ENCODE peak calls at places on chromosome 12, in ten cellular contexts. X is HCT116, V is PC-3, C is astrocyte, M is OCI-LY7, K is H9, L is GM12878, W is fibroblast of lung, N is SK-N-SH, R is endothelial cell of umbilical vein. H is an unnamed sample.
A peak's percentile ranks its signal among the peaks of the same experiment; 100 is the strongest.

GRCh38 chr12:107109726-107110518 is 16.6 kb upstream of the CRY1 start:
- DNase-seq in X (no peak), V (no peak), C (peak; percentile 32), M (no peak), K (no peak), L (no peak), W (peak; percentile 51), N (no peak), R (no peak), H (no peak)

GRCh38 chr12:92574046-92574783 is 128.6 kb upstream of the PLEKHG7 start:
- DNase-seq in X (peak; percentile 27), V (peak; percentile 69), C (peak; percentile 22), M (peak; percentile 46), K (peak; percentile 71), L (no peak), W (peak; percentile 30), N (no peak), R (peak; percentile 24), H (peak; percentile 24)

GRCh38 chr12:120252071-120252906 is 13.2 kb downstream of the PXN start:
- DNase-seq in X (no peak), V (no peak), C (no peak), M (no peak), K (no peak), L (no peak), W (no peak), N (no peak), R (peak; percentile 1), H (no peak)

GRCh38 chr12:46831335-46832083 is 5.7 kb upstream of the SLC38A4 start:
- DNase-seq in X (no peak), V (no peak), C (no peak), M (no peak), K (peak; percentile 57), L (no peak), W (peak; percentile 7), N (peak; percentile 16), R (no peak), H (peak; percentile 59)

GRCh38 chr12:93408813-93409212 is 31.1 kb downstream of the NUDT4 start:
- DNase-seq in X (no peak), V (no peak), C (no peak), M (no peak), K (no peak), L (no peak), W (no peak), N (no peak), R (no peak), H (no peak)

GRCh38 chr12:131586761-131587160 is 124.1 kb upstream of the SFSWAP start:
- DNase-seq in X (no peak), V (no peak), C (no peak), M (no peak), K (no peak), L (no peak), W (no peak), N (no peak), R (no peak), H (peak; percentile 48)

GRCh38 chr12:3483089-3483488 is 7.9 kb upstream of the PRMT8 start:
- DNase-seq in X (no peak), V (no peak), C (no peak), M (no peak), K (peak; percentile 36), L (no peak), W (no peak), N (no peak), R (no peak), H (no peak)

GRCh38 chr12:108332791-108333382 is 6.2 kb downstream of the CMKLR1 start:
- DNase-seq in X (no peak), V (no peak), C (no peak), M (no peak), K (no peak), L (no peak), W (no peak), N (no peak), R (peak; percentile 22), H (no peak)

GRCh38 chr12:108457006-108457733 is 57.9 kb upstream of the FICD start:
- DNase-seq in X (peak; percentile 33), V (peak; percentile 73), C (peak; percentile 13), M (peak; percentile 65), K (peak; percentile 70), L (peak; percentile 34), W (peak; percentile 26), N (peak; percentile 68), R (peak; percentile 51), H (peak; percentile 81)

GRCh38 chr12:12007001-12007712 is 63.6 kb upstream of the BCL2L14 start:
- DNase-seq in X (no peak), V (peak; percentile 64), C (peak; percentile 87), M (no peak), K (no peak), L (peak; percentile 59), W (peak; percentile 90), N (no peak), R (no peak), H (no peak)

DNA sequence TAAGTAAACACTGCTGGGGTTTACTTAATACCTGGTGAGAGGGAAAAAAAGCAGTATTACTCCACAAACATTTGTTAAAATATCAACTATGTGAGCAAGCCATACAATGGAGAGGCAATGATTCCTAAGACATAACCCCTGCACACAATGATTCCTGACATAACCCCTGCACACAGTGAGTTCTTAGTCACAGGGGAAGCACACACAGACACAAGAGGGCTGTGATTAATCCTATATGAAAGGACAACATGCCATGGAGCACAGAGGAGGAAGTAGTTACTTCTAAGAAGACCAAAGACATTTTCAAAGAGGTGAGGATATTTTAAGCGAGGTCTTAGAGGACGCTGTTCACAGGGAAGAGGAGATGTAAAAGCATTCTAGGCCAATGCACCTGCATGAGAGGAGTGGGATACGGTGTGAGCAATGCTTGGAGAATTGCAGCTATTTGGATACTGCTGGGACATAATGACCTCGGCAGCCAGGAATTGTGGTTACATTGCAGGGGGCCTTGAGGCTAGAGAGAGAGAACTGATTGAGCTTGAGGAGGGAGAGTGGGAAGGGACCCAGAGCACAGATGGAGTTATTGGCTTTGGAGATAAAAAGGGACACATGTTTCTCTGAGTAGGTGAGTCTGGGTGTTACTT is 211.9 kb downstream of the APAF1 start:
- DNase-seq in X (no peak), V (peak; percentile 45), C (peak; percentile 60), M (no peak), K (peak; percentile 91), L (no peak), W (peak; percentile 65), N (no peak), R (no peak), H (peak; percentile 44)
- H3K4me2 ChIP-seq in X (no peak overlapping the region), V (peak overlapping the region; percentile 41), C (peak overlapping the region; percentile 71), M (no peak overlapping the region), K (no peak overlapping the region), L (no peak overlapping the region), W (no peak overlapping the region), N (no peak overlapping the region), R (no peak overlapping the region), H (peak overlapping the region; percentile 52)

DNA sequence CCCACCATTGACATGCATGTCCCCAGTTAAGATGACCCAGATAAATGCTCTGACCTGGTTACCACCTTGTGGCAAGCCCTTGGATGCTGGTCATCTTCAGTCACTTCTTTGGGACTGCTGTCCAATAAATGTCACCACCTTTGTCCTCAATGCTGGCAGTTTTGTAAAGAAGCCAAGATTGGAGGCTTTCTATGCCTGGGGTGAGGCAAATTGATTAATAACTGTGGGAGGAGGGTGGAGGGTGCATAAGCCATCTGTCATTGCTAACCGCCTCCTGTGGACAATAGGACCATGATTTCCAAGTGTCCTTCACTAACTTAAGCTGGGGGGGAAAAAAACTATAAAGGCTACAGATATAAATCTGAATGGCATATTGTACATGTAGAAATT is 24.4 kb downstream of the ANKRD13A start:
- DNase-seq in X (no peak), V (no peak), C (no peak), M (no peak), K (no peak), L (no peak), W (no peak), N (peak; percentile 24), R (no peak), H (no peak)
- H3K79me2 ChIP-seq in X (no peaks in the 10 kb centered on the region), V (no peaks in the 10 kb centered on the region), C (peaks cover 20% of the 10 kb centered on the region), M (no peaks in the 10 kb centered on the region), K (no peaks in the 10 kb centered on the region), L (no peaks in the 10 kb centered on the region), W (peaks cover 37% of the 10 kb centered on the region), N (peaks cover 11% of the 10 kb centered on the region), R (no peaks in the 10 kb centered on the region), H (no peaks in the 10 kb centered on the region)

GRCh38 chr12:238736-239398 is 23.8 kb downstream of the SLC6A13 start:
- DNase-seq in X (no peak), V (no peak), C (no peak), M (no peak), K (peak; percentile 11), L (no peak), W (no peak), N (no peak), R (no peak), H (no peak)
- TF ChIP-seq CTCF in X (no peak), V (no peak), C (no peak), M (no peak), K (no peak), L (no peak), W (no peak), N (no peak), R (no peak), H (no peak)

GRCh38 chr12:87165733-87166375 is 863.3 kb downstream of the C12orf50 start:
- DNase-seq in X (no peak), V (no peak), C (no peak), M (peak; percentile 1), K (no peak), L (no peak), W (no peak), N (no peak), R (no peak), H (no peak)

GRCh38 chr12:87157791-87158190 is 871.4 kb downstream of the C12orf50 start:
- DNase-seq in X (no peak), V (peak; percentile 95), C (peak; percentile 98), M (no peak), K (no peak), L (no peak), W (peak; percentile 98), N (no peak), R (no peak), H (no peak)

GRCh38 chr12:87155616-87156015 is 873.6 kb downstream of the C12orf50 start:
- DNase-seq in X (no peak), V (peak; percentile 39), C (peak; percentile 53), M (no peak), K (no peak), L (no peak), W (peak; percentile 60), N (no peak), R (no peak), H (no peak)

GRCh38 chr12:87163122-87163521 is 866.1 kb downstream of the C12orf50 start:
- DNase-seq in X (no peak), V (no peak), C (no peak), M (no peak), K (no peak), L (no peak), W (no peak), N (no peak), R (no peak), H (peak; percentile 3)

DNA sequence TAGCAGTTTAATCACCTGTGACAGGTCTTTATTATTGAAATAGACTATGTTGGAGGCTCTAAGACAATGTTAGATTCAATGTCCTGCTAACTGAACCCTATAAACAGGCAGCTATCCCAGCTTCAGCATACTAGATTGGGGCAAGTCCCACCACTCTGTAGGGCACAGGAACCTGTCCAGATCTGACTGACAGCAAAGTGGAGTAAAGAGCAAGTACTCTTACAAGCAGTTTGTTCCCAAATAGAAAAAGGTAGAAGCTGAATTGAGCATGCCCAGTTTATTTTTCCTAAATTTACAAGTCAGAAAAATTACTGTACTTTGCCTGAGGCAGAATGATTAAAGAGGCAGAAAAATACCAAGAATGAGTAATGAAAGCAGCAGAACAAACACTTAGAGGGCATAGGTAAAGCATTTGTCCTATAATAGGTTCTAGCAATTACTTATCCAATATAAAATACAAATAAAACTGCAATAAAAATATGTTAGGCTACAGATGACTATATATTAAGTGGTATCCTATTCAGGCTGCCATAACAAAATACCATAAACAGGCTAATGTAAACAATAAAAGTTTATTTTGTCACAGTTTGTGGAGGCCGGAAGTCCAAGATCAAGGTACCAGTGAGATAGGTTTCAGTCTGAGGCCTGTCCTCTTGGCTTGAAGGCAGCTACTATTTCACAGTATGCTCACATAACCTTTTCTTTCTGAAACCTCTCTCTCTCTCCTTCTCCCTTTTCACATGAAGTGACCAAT is 868.2 kb downstream of the C12orf50 start:
- DNase-seq in X (no peak), V (peak; percentile 94), C (no peak), M (no peak), K (no peak), L (no peak), W (no peak), N (no peak), R (no peak), H (no peak)
- H3K4me2 ChIP-seq in X (no peak overlapping the region), V (peak overlapping the region; percentile 57), C (no peak overlapping the region), M (no peak overlapping the region), K (no peak overlapping the region), L (no peak overlapping the region), W (no peak overlapping the region), N (no peak overlapping the region), R (no peak overlapping the region), H (no peak overlapping the region)